ENCODE peak calls at places on chromosomes 6 and 20, in six cellular contexts. M is esophagus squamous epithelium, R is pancreas, O is HL-60, D is tibial artery, P is PC-9. Y is an unnamed sample.

GRCh38 chr20:17617212-17617867 is 47.5 kb downstream of the DSTN start:
- DNase-seq in P (peak; percentile 55), D (peak; percentile 64), R (peak; percentile 52), M (no peak), O (no peak), Y (peak; percentile 78)

GRCh38 chr6:50143011-50143719 is 93.4 kb upstream of the DEFB112 start:
- DNase-seq in P (no peak), R (no peak), O (no peak), D (no peak), M (no peak), Y (no peak)

GRCh38 chr6:36118550-36119107 is 11.7 kb upstream of the MAPK13 start:
- DNase-seq in D (peak; percentile 12), M (no peak), P (peak; percentile 40), R (no peak), O (no peak), Y (no peak)

GRCh38 chr6:12947191-12947795 is 230.7 kb downstream of the PHACTR1 start:
- DNase-seq in R (no peak), D (no peak), P (no peak), O (no peak), M (no peak), Y (no peak)

GRCh38 chr20:288956-289692 is 1.4 kb downstream of the C20orf96 start:
- DNase-seq in M (no peak), D (no peak), R (no peak), O (no peak), P (no peak), Y (no peak)

GRCh38 chr20:58816957-58817651 is 33.6 kb downstream of the GNAS-AS1 start:
- DNase-seq in R (no peak), P (no peak), M (no peak), D (no peak), O (no peak), Y (no peak)

GRCh38 chr6:2971420-2972218 is at the start of gene SERPINB6:
- DNase-seq in M (no peak), P (peak; percentile 76), D (peak; percentile 88), O (peak; percentile 74), R (peak; percentile 72), Y (peak; percentile 79)

GRCh38 chr20:63850689-63851547 is 10.4 kb upstream of the ABHD16B start:
- DNase-seq in P (no peak), M (no peak), O (no peak), D (no peak), R (no peak), Y (no peak)

GRCh38 chr6:1622220-1622841 is 12.6 kb downstream of the FOXC1 start:
- DNase-seq in R (no peak), O (no peak), M (no peak), D (peak; percentile 67), P (no peak), Y (no peak)

GRCh38 chr6:71621918-71622519 is 264.3 kb upstream of the RIMS1 start:
- DNase-seq in R (no peak), M (no peak), O (no peak), P (no peak), D (no peak), Y (no peak)

GRCh38 chr6:51618563-51618962 is 468.9 kb downstream of the PKHD1 start:
- DNase-seq in D (no peak), P (no peak), M (no peak), O (no peak), R (no peak), Y (no peak)

GRCh38 chr6:25004357-25004756 is 68.6 kb upstream of the RIPOR2 start:
- DNase-seq in P (no peak), R (no peak), O (no peak), M (no peak), D (no peak), Y (no peak)

GRCh38 chr20:50240092-50240491 is 49.5 kb downstream of the CEBPB start:
- DNase-seq in D (no peak), M (no peak), O (no peak), P (peak; percentile 62), R (no peak), Y (no peak)

GRCh38 chr20:44830523-44830922 is 20.2 kb upstream of the RIMS4 start:
- DNase-seq in M (no peak), R (no peak), O (no peak), P (no peak), D (no peak), Y (no peak)

GRCh38 chr6:100721256-100721655 is 159.9 kb downstream of the ASCC3 start:
- DNase-seq in P (no peak), M (no peak), D (no peak), O (no peak), R (no peak), Y (no peak)

GRCh38 chr6:106027316-106027715 is 58.8 kb upstream of the PRDM1 start:
- DNase-seq in M (no peak), R (no peak), O (no peak), D (no peak), P (no peak), Y (no peak)

GRCh38 chr20:61528591-61528990 is 276.5 kb downstream of the CDH4 start:
- DNase-seq in R (no peak), O (no peak), M (no peak), D (no peak), P (no peak), Y (no peak)

GRCh38 chr6:134400941-134401340 is 83.0 kb upstream of the SGK1 start:
- DNase-seq in M (no peak), R (no peak), D (no peak), P (no peak), O (no peak), Y (no peak)

GRCh38 chr6:18047406-18047805 is 60.0 kb upstream of the KIF13A start:
- DNase-seq in D (no peak), M (no peak), P (no peak), R (no peak), O (no peak), Y (no peak)

GRCh38 chr6:137641474-137642077 is 147.4 kb upstream of the OLIG3 start:
- DNase-seq in P (peak; percentile 50), O (peak; percentile 16), D (peak; percentile 69), M (no peak), R (peak; percentile 47), Y (peak; percentile 80)

DNA sequence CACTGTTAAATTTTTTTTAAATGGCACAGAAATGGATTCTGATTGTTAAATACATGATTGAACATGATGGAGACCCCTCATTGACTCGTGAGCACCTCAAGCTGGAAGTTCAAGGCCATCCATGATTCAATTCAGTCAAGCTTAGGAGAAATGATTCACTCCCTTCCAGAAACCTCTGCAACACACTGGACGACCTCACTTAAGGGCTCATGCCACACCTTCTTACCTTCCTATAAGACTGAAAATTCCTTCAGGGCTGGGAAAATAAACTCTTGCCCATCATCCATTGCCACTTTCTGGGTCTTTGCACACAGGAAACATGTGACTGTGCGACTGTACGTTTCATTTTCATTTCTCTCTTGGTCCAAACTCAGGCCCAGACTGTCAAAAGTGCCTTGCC is 196.4 kb downstream of the TBXT start:
- DNase-seq in M (no peak), P (no peak), O (no peak), D (no peak), R (no peak), Y (no peak)
- H3K27me3 ChIP-seq in M (no peaks in the 10 kb centered on the region), P (peaks cover 12% of the 10 kb centered on the region), O (peaks cover 2% of the 10 kb centered on the region), D (no peaks in the 10 kb centered on the region), R (no peaks in the 10 kb centered on the region), Y (no peaks in the 10 kb centered on the region)

GRCh38 chr6:89118931-89119330 is 1.1 kb upstream of the SRSF12 start:
- DNase-seq in O (no peak), D (no peak), M (no peak), P (no peak), R (no peak), Y (no peak)
- H3K27ac ChIP-seq in O (no peak overlapping the region), D (no peak overlapping the region), M (no peak overlapping the region), P (no peak overlapping the region), R (no peak overlapping the region), Y (no peak overlapping the region)

DNA sequence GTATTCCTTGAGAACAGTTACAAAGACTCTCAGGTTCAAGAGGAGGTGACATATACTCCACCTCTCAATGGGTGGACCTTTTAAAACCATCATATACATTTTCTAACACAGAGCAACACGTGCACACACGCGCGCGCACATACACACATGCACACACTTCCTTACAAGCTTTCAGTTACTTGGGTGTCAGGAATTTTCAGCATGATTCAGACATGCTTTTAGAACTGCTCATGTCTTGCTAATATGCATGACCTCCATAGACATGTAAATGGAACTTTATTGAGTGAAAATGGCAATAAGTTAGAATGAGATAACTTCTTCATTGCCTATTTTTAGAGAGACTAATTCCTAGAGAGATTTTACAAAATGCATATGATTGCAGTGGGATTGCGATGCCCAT is 531.5 kb upstream of the RNF217 start:
- DNase-seq in D (no peak), R (no peak), P (no peak), O (no peak), M (no peak), Y (no peak)
- TF ChIP-seq CTCF in D (no peak), R (no peak), P (no peak), O (no peak), M (no peak), Y (no peak)

GRCh38 chr6:75563032-75563431 is 38.6 kb upstream of the SENP6 start:
- DNase-seq in M (no peak), O (no peak), D (no peak), R (no peak), P (no peak), Y (no peak)
- H3K27me3 ChIP-seq in M (no peaks in the 10 kb centered on the region), O (no peaks in the 10 kb centered on the region), D (no peaks in the 10 kb centered on the region), R (no peaks in the 10 kb centered on the region), P (peaks cover 3% of the 10 kb centered on the region), Y (no peaks in the 10 kb centered on the region)

DNA sequence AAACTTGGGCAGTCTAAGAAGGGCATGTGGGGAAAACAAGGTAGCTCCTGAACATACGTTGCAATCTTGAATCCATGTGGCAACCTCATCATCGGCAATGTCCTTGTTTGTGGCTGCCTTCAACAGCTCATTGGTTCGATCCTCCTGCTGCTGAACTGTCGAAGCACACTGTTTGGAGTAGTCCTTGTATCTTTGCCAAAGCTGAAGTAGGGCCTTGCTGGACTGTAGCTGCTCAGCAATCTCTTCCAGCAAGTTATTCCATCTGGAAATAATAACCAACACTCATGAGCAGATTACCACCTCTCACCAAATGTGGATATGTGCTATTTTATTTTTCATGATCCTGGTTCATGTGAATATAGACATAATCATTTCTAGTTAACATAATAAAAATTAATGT is 413.3 kb downstream of the ESR1 start:
- DNase-seq in D (no peak), R (no peak), O (no peak), P (no peak), M (no peak), Y (no peak)
- H3K27ac ChIP-seq in D (no peak overlapping the region), R (no peak overlapping the region), O (no peak overlapping the region), P (no peak overlapping the region), M (no peak overlapping the region), Y (no peak overlapping the region)